ENCODE peak calls at places on chromosomes 3 and 15, in nine cellular contexts. N, I, D, F, Z, M, T, Y and R are unnamed samples.

GRCh38 chr15:41683955-41684354 is 23.8 kb downstream of the MGA start:
- DNase-seq in N (no peak), I (no peak), D (no peak), F (no peak), Z (no peak), M (no peak), T (no peak), Y (no peak), R (no peak)

GRCh38 chr15:68315035-68315434 is 37.5 kb downstream of the FEM1B start:
- DNase-seq in N (no peak), I (no peak), D (no peak), F (no peak), Z (no peak), M (peak), T (no peak), Y (no peak), R (no peak)

GRCh38 chr3:29484633-29485032 is 203.8 kb downstream of the RBMS3 start:
- DNase-seq in N (no peak), I (no peak), D (no peak), F (no peak), Z (no peak), M (no peak), T (no peak), Y (no peak), R (no peak)

GRCh38 chr3:36295206-36295760 is 85.0 kb upstream of the STAC start:
- DNase-seq in N (no peak), I (no peak), D (no peak), F (no peak), Z (no peak), M (no peak), T (no peak), Y (no peak), R (peak)

GRCh38 chr3:54067060-54067459 is 55.3 kb upstream of the CACNA2D3 start:
- DNase-seq in N (no peak), I (no peak), D (no peak), F (no peak), Z (no peak), M (no peak), T (no peak), Y (no peak), R (no peak)

GRCh38 chr3:38454179-38454883 is 641 bp downstream of the ACVR2B start:
- DNase-seq in N (peak), I (no peak), D (no peak), F (peak), Z (peak), M (peak), T (peak), Y (no peak), R (no peak)

GRCh38 chr3:184145881-184146280 is 9.3 kb upstream of the DVL3 start:
- DNase-seq in N (no peak), I (no peak), D (no peak), F (no peak), Z (no peak), M (no peak), T (no peak), Y (no peak), R (no peak)

GRCh38 chr3:125143982-125144652 is 68.4 kb downstream of the SLC12A8 start:
- DNase-seq in N (peak), I (no peak), D (peak), F (peak), Z (no peak), M (peak), T (no peak), Y (peak), R (no peak)

GRCh38 chr3:56855856-56856538 is 54.2 kb upstream of the ARHGEF3 start:
- DNase-seq in N (no peak), I (no peak), D (no peak), F (peak), Z (no peak), M (peak), T (no peak), Y (peak), R (no peak)

GRCh38 chr15:33200444-33200843 is 5.9 kb upstream of the FMN1 start:
- DNase-seq in N (no peak), I (peak), D (no peak), F (no peak), Z (no peak), M (no peak), T (no peak), Y (no peak), R (no peak)

GRCh38 chr15:29870495-29871151 is 48.4 kb upstream of the TJP1 start:
- DNase-seq in N (peak), I (no peak), D (no peak), F (no peak), Z (no peak), M (peak), T (peak), Y (peak), R (no peak)

GRCh38 chr3:12990306-12990705 is 82.9 kb downstream of the IQSEC1 start:
- DNase-seq in N (peak), I (peak), D (no peak), F (no peak), Z (no peak), M (peak), T (no peak), Y (no peak), R (no peak)

GRCh38 chr3:122784436-122784835 is 9.2 kb downstream of the HSPBAP1 start:
- DNase-seq in N (peak), I (no peak), D (no peak), F (peak), Z (no peak), M (no peak), T (no peak), Y (peak), R (peak)

GRCh38 chr3:16300282-16300681 is 35.3 kb downstream of the OXNAD1 start:
- DNase-seq in N (no peak), I (no peak), D (no peak), F (no peak), Z (no peak), M (no peak), T (no peak), Y (no peak), R (no peak)

GRCh38 chr3:196246612-196247308 is 30.4 kb downstream of the SLC51A start:
- DNase-seq in N (peak), I (no peak), D (no peak), F (peak), Z (no peak), M (no peak), T (no peak), Y (no peak), R (no peak)

GRCh38 chr3:25782938-25783660 is at the start of gene NGLY1:
- DNase-seq in N (peak), I (peak), D (peak), F (peak), Z (peak), M (peak), T (peak), Y (peak), R (peak)

GRCh38 chr3:112377418-112378071 is 44.6 kb downstream of the CD200 start:
- DNase-seq in N (no peak), I (no peak), D (no peak), F (peak), Z (no peak), M (no peak), T (no peak), Y (peak), R (peak)

GRCh38 chr3:41683666-41684350 is 278.1 kb downstream of the ULK4 start:
- DNase-seq in N (peak), I (no peak), D (no peak), F (peak), Z (no peak), M (no peak), T (no peak), Y (peak), R (no peak)

GRCh38 chr3:123285066-123285465 is 83.3 kb downstream of the SEC22A start:
- DNase-seq in N (no peak), I (peak), D (no peak), F (no peak), Z (no peak), M (peak), T (no peak), Y (no peak), R (no peak)

GRCh38 chr3:140323561-140323960 is 354.3 kb upstream of the TRIM42 start:
- DNase-seq in N (no peak), I (no peak), D (no peak), F (no peak), Z (no peak), M (no peak), T (no peak), Y (no peak), R (no peak)

GRCh38 chr3:120448707-120449650 is 1.8 kb downstream of the FSTL1 start:
- DNase-seq in N (peak), I (peak), D (no peak), F (peak), Z (no peak), M (peak), T (no peak), Y (peak), R (peak)
- H3K4me3 ChIP-seq in N (peak), I (peak), D (peak), F (peak), Z (peak), M (peak), T (no peak), Y (peak), R (peak)

GRCh38 chr3:159039286-159039685 is 237.4 kb downstream of the MFSD1 start:
- DNase-seq in N (no peak), I (no peak), D (no peak), F (no peak), Z (no peak), M (no peak), T (no peak), Y (no peak), R (no peak)

DNA sequence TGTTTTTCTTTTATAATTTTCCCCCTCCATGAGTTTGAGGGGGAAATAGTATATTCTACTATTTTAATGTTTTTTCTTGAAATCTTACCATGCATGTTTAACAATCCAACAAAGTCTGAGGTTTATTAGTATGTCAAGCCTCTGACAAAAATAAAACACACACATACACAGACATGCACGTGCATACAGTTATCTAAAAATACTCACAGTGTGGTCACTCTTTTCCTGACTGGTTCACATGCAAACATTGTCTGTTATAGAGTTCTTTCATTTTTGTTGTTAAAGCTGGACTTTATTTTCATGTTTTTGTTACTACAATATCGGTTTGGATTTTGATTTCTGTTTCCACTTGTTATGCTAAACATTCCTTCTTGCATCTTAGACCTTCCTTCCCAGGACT is 236.6 kb downstream of the MFSD1 start:
- DNase-seq in N (no peak), I (no peak), D (no peak), F (no peak), Z (no peak), M (no peak), T (no peak), Y (no peak), R (no peak)
- H3K4me3 ChIP-seq in N (no peak), I (no peak), D (no peak), F (no peak), Z (no peak), M (no peak), T (no peak), Y (no peak), R (no peak)

GRCh38 chr3:58051196-58051595 is 43.0 kb downstream of the FLNB start:
- DNase-seq in N (peak), I (peak), D (peak), F (peak), Z (no peak), M (no peak), T (no peak), Y (peak), R (peak)
- H3K4me3 ChIP-seq in N (no peak), I (peak), D (no peak), F (no peak), Z (no peak), M (no peak), T (no peak), Y (no peak), R (no peak)

GRCh38 chr3:100766069-100766468 is 56.8 kb downstream of the TFG start:
- DNase-seq in N (no peak), I (no peak), D (no peak), F (no peak), Z (no peak), M (no peak), T (no peak), Y (no peak), R (no peak)

GRCh38 chr3:100761951-100762350 is 52.7 kb downstream of the TFG start:
- DNase-seq in N (no peak), I (no peak), D (no peak), F (no peak), Z (no peak), M (no peak), T (no peak), Y (no peak), R (no peak)

GRCh38 chr3:100761211-100761921 is 52.1 kb downstream of the TFG start:
- DNase-seq in N (no peak), I (no peak), D (no peak), F (no peak), Z (no peak), M (peak), T (no peak), Y (no peak), R (no peak)

GRCh38 chr3:100769693-100770092 is 60.4 kb downstream of the TFG start:
- DNase-seq in N (no peak), I (no peak), D (no peak), F (no peak), Z (no peak), M (peak), T (no peak), Y (no peak), R (no peak)

GRCh38 chr3:100765437-100765975 is 56.2 kb downstream of the TFG start:
- DNase-seq in N (no peak), I (no peak), D (no peak), F (no peak), Z (no peak), M (no peak), T (no peak), Y (no peak), R (no peak)
- H3K4me3 ChIP-seq in N (no peak), I (no peak), D (no peak), F (no peak), Z (no peak), M (no peak), T (no peak), Y (no peak), R (no peak)